ENCODE peak calls at places on chromosomes 11 and 22, in four cellular contexts. W is stimulated activated CD4-positive, alpha-beta T cell treated with anti-CD3 and anti-CD28 coated beads, TNF-alpha, amount 100 ng/mL, for 24 hours; T is A549; E is SW480. P is an unnamed sample.
A peak's percentile ranks its signal among the peaks of the same experiment; 100 is the strongest.

GRCh38 chr11:71432761-71433647 is 15.2 kb downstream of the DHCR7 start:
- DNase-seq in W (no peak), T (no peak), E (no peak), P (no peak)

GRCh38 chr22:43470218-43470617 is 58.4 kb downstream of the MPPED1 start:
- DNase-seq in W (no peak), T (no peak), E (no peak), P (no peak)

GRCh38 chr22:17217179-17217578 is 2.1 kb downstream of the ADA2 start:
- DNase-seq in W (no peak), T (no peak), E (no peak), P (no peak)

GRCh38 chr11:33399421-33399820 is 142.2 kb downstream of the HIPK3 start:
- DNase-seq in W (no peak), T (no peak), E (no peak), P (no peak)

GRCh38 chr22:46972901-46973831 is 210.7 kb downstream of the TBC1D22A start:
- DNase-seq in W (no peak), T (no peak), E (no peak), P (no peak)

GRCh38 chr11:72524711-72525110 is 90.4 kb upstream of the CLPB start:
- DNase-seq in W (no peak), T (no peak), E (no peak), P (no peak)

GRCh38 chr11:79762271-79762935 is 321.6 kb upstream of the TENM4 start:
- DNase-seq in W (no peak), T (no peak), E (peak; percentile 5), P (peak; percentile 13)

GRCh38 chr22:42743501-42743991 is 22.9 kb upstream of the A4GALT start:
- DNase-seq in W (no peak), T (no peak), E (no peak), P (no peak)

GRCh38 chr11:34136420-34136819 is 31.0 kb downstream of the NAT10 start:
- DNase-seq in W (no peak), T (no peak), E (no peak), P (no peak)

GRCh38 chr11:111635706-111636045 is 33.4 kb downstream of the SIK2 start:
- DNase-seq in W (no peak), T (no peak), E (peak; percentile 51), P (no peak)

GRCh38 chr11:72818971-72819370 is 4.8 kb downstream of the ATG16L2 start:
- DNase-seq in W (no peak), T (no peak), E (no peak), P (no peak)

GRCh38 chr22:28016781-28017557 is 97.9 kb upstream of the PITPNB start:
- DNase-seq in W (no peak), T (no peak), E (no peak), P (no peak)

GRCh38 chr22:38355275-38355674 is 38.0 kb upstream of the CSNK1E start:
- DNase-seq in W (no peak), T (no peak), E (no peak), P (no peak)

GRCh38 chr11:99632969-99633368 is 612.2 kb downstream of the CNTN5 start:
- DNase-seq in W (no peak), T (no peak), E (no peak), P (no peak)

P was measured in LNCaP clone FGC.